ENCODE peak calls at places on chromosomes 12 and 14, in four cellular contexts. L is cardiac muscle cell, C is tibial nerve, X is prostate gland. P is an unnamed sample. For H3K4me1, the result is how much of the 10 kb centered on the place peaks cover.

GRCh38 chr12:56897844-56898341 is 36.3 kb downstream of the SDR9C7 start:
- DNase-seq in X (peak), C (no peak), L (no peak), P (no peak)

GRCh38 chr14:96783306-96784224 is 13.6 kb upstream of the VRK1 start:
- DNase-seq in X (no peak), L (no peak), C (no peak), P (no peak)

GRCh38 chr14:100048786-100049185 is 16.4 kb upstream of the EVL start:
- DNase-seq in C (no peak), X (no peak), L (no peak), P (no peak)

GRCh38 chr12:118493962-118494361 is 117.6 kb downstream of the SUDS3 start:
- DNase-seq in X (no peak), L (no peak), C (no peak), P (no peak)

GRCh38 chr12:100681074-100681473 is 107.6 kb downstream of the GAS2L3 start:
- DNase-seq in C (no peak), L (no peak), X (no peak), P (no peak)

GRCh38 chr14:79051009-79051710 is 881.0 kb downstream of the NRXN3 start:
- DNase-seq in C (no peak), L (no peak), X (peak), P (no peak)

GRCh38 chr14:48325486-48325885 is 650.1 kb upstream of the MDGA2 start:
- DNase-seq in X (no peak), C (no peak), L (no peak), P (no peak)

GRCh38 chr12:122081697-122082221 is 3.2 kb downstream of the MLXIP start:
- DNase-seq in L (peak), C (no peak), X (no peak), P (peak)

GRCh38 chr14:48735607-48736006 is 850.6 kb downstream of the RPS29 start:
- DNase-seq in L (no peak), X (no peak), C (no peak), P (no peak)

GRCh38 chr12:57611810-57612710 is 825 bp downstream of the ARHGEF25 start:
- DNase-seq in L (no peak), C (no peak), X (no peak), P (no peak)

GRCh38 chr12:24750263-24750662 is 198.6 kb downstream of the BCAT1 start:
- DNase-seq in X (no peak), L (no peak), C (no peak), P (no peak)

GRCh38 chr14:52913271-52913670 is 37.6 kb downstream of the FERMT2 start:
- DNase-seq in L (peak), C (no peak), X (no peak), P (no peak)

GRCh38 chr12:92528586-92528985 is 174.2 kb upstream of the PLEKHG7 start:
- DNase-seq in L (no peak), C (no peak), X (no peak), P (no peak)

GRCh38 chr14:87461704-87462103 is 531.3 kb downstream of the GALC start:
- DNase-seq in L (no peak), X (no peak), C (no peak), P (no peak)

GRCh38 chr14:98494582-98494981 is 777.4 kb downstream of the BCL11B start:
- DNase-seq in L (no peak), C (no peak), X (no peak), P (no peak)

GRCh38 chr14:34711808-34712712 is 2.3 kb downstream of the CFL2 start:
- DNase-seq in X (no peak), C (no peak), L (no peak), P (no peak)

GRCh38 chr14:48398675-48399282 is 723.4 kb upstream of the MDGA2 start:
- DNase-seq in C (no peak), X (no peak), L (peak), P (no peak)

GRCh38 chr12:61097991-61098580 is 1162.1 kb upstream of the USP15 start:
- DNase-seq in L (no peak), C (no peak), X (no peak), P (no peak)

GRCh38 chr14:67564236-67564635 is 31.1 kb downstream of the PLEKHH1 start:
- DNase-seq in X (no peak), C (no peak), L (no peak), P (no peak)

GRCh38 chr12:13851828-13852227 is 129.6 kb downstream of the GRIN2B start:
- DNase-seq in C (no peak), L (no peak), X (no peak), P (no peak)

GRCh38 chr12:66160704-66161103 is 9.1 kb downstream of the TMBIM4 start:
- DNase-seq in L (no peak), X (no peak), C (no peak), P (no peak)
- H3K4me1 ChIP-seq in L (under half), X (under half), C (under half), P (under half)

GRCh38 chr14:23577004-23577681 is 1.4 kb downstream of the JPH4 start:
- DNase-seq in L (peak), X (no peak), C (no peak), P (peak)

GRCh38 chr14:23579739-23580138 is 1.1 kb upstream of the JPH4 start:
- DNase-seq in C (no peak), X (no peak), L (no peak), P (no peak)

GRCh38 chr14:23579311-23579630 is 681 bp upstream of the JPH4 start:
- DNase-seq in C (no peak), L (no peak), X (no peak), P (no peak)

GRCh38 chr14:23578560-23579310 is at the start of gene JPH4:
- DNase-seq in X (no peak), L (no peak), C (no peak), P (no peak)

DNA sequence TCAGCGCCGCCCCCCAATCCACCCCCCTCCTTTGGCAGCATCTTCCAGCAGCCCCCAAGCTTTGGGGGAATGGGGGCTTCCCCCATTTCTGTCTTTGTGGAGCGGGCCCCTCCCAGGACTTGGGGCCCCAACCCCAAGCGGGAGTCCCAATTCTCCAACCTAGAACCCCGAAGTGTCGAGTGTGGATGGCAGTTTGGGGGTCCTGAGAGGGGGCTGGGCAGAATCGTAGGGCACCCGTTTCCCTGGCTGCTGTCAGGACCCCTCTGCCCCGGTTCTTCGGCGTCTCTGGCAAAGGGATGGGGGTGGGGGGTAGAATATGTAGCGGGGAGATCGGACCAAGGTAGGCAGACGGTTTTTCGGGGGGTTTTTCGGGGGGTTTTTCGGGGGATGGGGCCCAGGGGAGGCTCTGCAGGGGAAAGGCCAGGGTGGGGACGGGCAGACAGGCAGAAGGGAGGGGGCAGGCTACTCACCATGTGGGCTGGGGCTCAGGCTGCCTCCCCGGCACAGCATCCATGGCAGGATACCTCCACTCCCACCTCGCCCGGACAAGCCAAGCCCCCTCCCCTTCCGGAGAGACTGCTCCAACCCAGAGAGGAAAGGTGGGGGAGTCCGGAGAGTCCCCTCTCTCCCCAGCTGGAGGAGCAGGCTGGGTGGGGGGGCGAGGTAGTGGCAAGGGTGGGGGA is 739 bp downstream of the JPH4 start:
- DNase-seq in L (no peak), X (no peak), C (no peak), P (no peak)
- H3K4me3 ChIP-seq in L (peak), X (peak), C (peak), P (no peak)

GRCh38 chr12:39272934-39273770 is 169.8 kb downstream of the KIF21A start:
- DNase-seq in C (no peak), X (no peak), L (peak), P (peak)
- TF ChIP-seq CTCF in C (peak), X (peak), L (peak), P (peak)

DNA sequence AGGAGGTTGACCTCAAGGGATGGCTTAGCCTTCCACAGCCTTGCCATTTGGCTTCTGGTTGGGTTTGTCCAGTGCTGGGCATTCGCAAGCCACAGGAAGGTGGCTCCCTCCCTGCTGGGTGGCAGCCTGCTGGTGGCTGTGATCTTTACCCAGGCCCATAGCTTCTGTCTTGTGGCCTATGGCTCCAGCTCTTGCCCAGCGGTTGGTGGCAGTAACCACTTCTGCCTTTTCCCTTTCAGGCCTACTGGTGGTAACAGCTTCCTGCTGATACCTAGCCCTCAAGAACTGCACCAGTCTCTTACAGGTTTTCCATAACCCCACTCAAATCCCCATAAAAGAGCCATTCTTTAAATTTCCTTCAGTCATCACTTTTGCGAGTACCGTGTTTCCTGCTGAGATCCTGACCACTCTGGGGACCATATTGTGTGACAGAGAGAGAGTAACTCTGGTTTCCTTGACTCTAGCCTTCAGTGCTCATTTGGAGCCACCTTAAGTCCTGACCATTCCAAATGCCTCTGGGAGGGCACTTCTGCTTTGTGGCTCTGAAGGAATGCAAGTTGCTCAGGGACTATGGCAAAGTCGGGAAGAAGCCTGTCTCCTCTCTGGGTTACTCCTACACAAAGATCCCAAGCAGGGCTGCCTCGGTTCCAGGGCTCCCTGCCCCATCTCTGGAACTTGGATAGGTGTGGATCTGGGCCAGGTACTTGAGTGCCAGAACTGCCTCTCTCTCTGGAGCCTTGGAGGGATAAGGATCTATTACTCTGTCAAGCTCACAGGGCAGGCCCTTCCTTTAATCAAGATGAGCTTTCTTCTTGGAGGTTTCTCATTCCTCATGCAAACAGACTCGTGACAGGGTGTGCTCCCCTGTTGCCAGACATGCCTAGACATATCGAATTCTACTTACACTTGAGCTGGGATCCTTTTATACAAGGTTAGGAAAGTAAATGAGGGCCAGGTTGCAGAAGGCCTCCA is 2.9 kb upstream of the NYNRIN start:
- DNase-seq in X (peak), C (no peak), L (peak), P (no peak)
- H3K4me1 ChIP-seq in X (under half), C (under half), L (under half), P (under half)

GRCh38 chr12:125184213-125184952 is 119.1 kb downstream of the AACS start:
- DNase-seq in L (no peak), X (no peak), C (no peak), P (no peak)

GRCh38 chr12:125183187-125184067 is 118.2 kb downstream of the AACS start:
- DNase-seq in L (peak), C (peak), X (peak), P (peak)

GRCh38 chr12:125185740-125186470 is 120.7 kb downstream of the AACS start:
- DNase-seq in L (peak), C (no peak), X (peak), P (peak)

GRCh38 chr12:125186471-125187147 is 121.4 kb downstream of the AACS start:
- DNase-seq in C (no peak), L (no peak), X (no peak), P (no peak)

DNA sequence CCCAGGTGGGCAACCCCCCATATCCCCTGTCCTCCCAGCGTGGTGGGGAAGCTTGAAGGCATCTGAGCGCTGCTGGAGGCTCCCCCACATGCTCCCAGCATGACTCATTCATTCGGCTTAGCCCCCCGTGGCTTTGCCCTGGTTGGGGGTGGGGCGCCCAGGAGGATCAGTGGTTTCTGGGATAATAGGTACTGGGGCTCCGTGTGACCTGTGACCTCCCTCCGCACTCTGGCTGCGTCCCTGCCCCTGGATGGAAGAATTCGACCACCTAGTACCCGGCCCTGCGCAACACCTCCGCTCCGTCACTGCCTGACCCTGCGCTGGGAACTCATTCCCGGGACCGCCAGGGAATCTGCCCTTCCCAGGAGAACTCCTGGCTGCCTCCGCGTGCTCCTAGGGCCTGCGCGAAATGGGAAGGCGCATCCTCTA is 120.1 kb downstream of the AACS start:
- DNase-seq in C (no peak), L (no peak), X (no peak), P (no peak)
- H3K4me3 ChIP-seq in C (no peak), L (peak), X (no peak), P (no peak)

DNA sequence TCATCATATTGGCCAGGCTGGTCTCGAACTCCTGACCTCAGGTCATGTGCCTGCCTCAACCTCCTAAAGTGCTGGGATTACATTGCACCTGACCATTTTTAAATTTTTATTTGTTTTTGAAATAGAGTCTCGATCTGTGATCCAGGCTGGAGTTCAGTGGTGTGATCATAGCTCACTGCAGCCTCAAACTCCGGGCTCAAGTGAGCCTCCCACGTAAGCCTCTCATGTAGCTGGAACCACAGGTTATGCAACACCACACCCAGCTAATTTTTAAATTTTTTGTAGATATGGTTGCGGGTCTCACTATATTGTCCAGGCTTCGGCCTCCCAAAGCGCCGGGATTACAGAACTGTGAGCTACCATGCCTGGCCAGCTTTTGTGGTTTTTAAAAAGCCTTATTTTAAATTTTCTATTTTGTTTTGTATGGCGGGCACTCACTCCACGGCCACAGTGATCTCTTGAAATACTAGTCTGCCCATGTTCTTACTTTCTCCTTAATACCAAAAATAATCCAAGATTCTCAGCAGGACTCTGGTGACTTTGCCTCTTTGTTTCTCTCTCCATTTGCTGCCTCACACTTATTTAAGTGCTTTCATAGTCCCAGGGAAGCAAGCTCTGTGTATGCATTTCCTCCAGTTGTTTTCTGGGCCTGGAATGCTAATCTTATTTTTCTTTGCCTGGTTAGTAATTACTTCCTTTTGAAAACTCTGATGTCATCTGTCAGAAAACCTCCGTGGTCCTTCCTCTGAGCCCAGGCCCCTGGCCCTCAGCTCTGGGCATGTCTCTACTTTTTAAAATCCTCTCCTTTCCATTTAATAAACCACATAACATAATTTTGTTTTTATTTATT is 2.0 kb upstream of the DRAM1 start:
- DNase-seq in X (no peak), L (peak), C (no peak), P (no peak)
- TF ChIP-seq CTCF in X (no peak), L (no peak), C (no peak), P (no peak)

GRCh38 chr12:104499668-104500328 is 43.0 kb downstream of the CHST11 start:
- DNase-seq in L (no peak), X (peak), C (no peak), P (no peak)
- H3K4me1 ChIP-seq in L (under half), X (under half), C (under half), P (under half)

DNA sequence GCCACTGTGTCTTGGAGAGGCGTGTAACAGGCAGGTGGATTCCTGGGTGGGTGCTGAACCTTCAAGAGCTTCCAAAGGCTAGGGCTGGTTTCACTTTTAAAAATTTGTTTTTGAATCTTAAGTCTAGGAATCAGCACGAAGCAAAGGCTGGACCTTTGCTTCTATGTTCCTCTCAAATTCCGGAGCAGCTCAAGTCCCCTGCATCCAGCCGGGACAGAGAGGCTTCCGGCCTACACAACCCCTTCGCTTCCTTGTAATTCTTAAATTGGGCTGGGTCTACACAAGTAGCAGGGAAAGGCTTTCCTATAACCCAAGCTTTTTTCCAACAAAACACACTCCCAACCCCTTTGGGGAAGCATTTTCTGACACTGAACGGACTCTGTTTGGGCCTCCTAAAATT is 8.3 kb downstream of the HOXC12 start:
- DNase-seq in C (no peak), X (no peak), L (no peak), P (no peak)
- H3K4me3 ChIP-seq in C (no peak), X (no peak), L (no peak), P (no peak)

P was measured in colonic mucosa.